ENCODE peak calls at places on chromosome 21, in four cellular contexts. D, H, P and R are unnamed samples.

GRCh38 chr21:33205476-33205875 is 24.3 kb upstream of the IFNAR2 start:
- DNase-seq in D (no peak), H (no peak), P (no peak), R (no peak)

GRCh38 chr21:38824124-38824822 is 18.5 kb downstream of the ETS2 start:
- DNase-seq in H (no peak), D (no peak), P (no peak), R (peak; percentile 80)

GRCh38 chr21:36125513-36126121 is 9.3 kb upstream of the CBR3 start:
- DNase-seq in P (peak; percentile 74), H (peak; percentile 56), D (peak; percentile 71), R (peak; percentile 84)

GRCh38 chr21:30924171-30924680 is 42.8 kb upstream of the KRTAP11-1 start:
- DNase-seq in H (no peak), D (no peak), P (no peak), R (peak; percentile 1)

GRCh38 chr21:44329086-44329889 is 9.9 kb downstream of the CFAP410 start:
- DNase-seq in P (no peak), H (no peak), D (no peak), R (no peak)

GRCh38 chr21:17542371-17542992 is 29.6 kb downstream of the CXADR start:
- DNase-seq in P (peak; percentile 22), D (no peak), H (no peak), R (peak; percentile 51)

GRCh38 chr21:39809936-39810335 is 57.3 kb upstream of the PCP4 start:
- DNase-seq in H (no peak), P (no peak), D (no peak), R (no peak)

GRCh38 chr21:14527690-14528652 is 18.1 kb downstream of the SAMSN1 start:
- DNase-seq in D (no peak), H (no peak), P (no peak), R (no peak)

GRCh38 chr21:31142600-31142999 is 104.3 kb upstream of the KRTAP19-8 start:
- DNase-seq in D (no peak), P (no peak), H (no peak), R (no peak)

GRCh38 chr21:38807481-38807880 is 1.8 kb downstream of the ETS2 start:
- DNase-seq in P (no peak), H (no peak), D (peak; percentile 47), R (peak; percentile 55)

GRCh38 chr21:37367758-37368535 is 1.4 kb downstream of the DYRK1A start:
- DNase-seq in H (peak; percentile 47), D (peak; percentile 47), P (peak; percentile 46), R (peak; percentile 49)

GRCh38 chr21:32735524-32735923 is 7.7 kb upstream of the SYNJ1 start:
- DNase-seq in D (no peak), P (no peak), H (no peak), R (no peak)

GRCh38 chr21:44901391-44902074 is 19.2 kb downstream of the ITGB2 start:
- DNase-seq in P (no peak), D (no peak), H (no peak), R (no peak)

GRCh38 chr21:32712641-32713040 is 15.2 kb downstream of the SYNJ1 start:
- DNase-seq in P (no peak), H (no peak), D (no peak), R (no peak)

GRCh38 chr21:43295016-43295958 is 126.5 kb downstream of the CRYAA start:
- DNase-seq in P (no peak), D (no peak), H (no peak), R (no peak)

GRCh38 chr21:45078877-45079281 is 4.5 kb downstream of the ADARB1 start:
- DNase-seq in H (no peak), D (peak; percentile 82), P (peak; percentile 93), R (peak; percentile 90)

GRCh38 chr21:32538147-32538792 is 47.1 kb downstream of the TCP10L start:
- DNase-seq in D (no peak), H (no peak), P (no peak), R (peak; percentile 34)

GRCh38 chr21:45409466-45410150 is 4.6 kb downstream of the COL18A1 start:
- DNase-seq in H (peak; percentile 68), D (no peak), P (no peak), R (no peak)

GRCh38 chr21:16250282-16250681 is 520.5 kb downstream of the USP25 start:
- DNase-seq in P (no peak), D (no peak), H (no peak), R (no peak)

GRCh38 chr21:44530903-44531605 is 8.9 kb downstream of the KRTAP10-1 start:
- DNase-seq in P (no peak), H (peak; percentile 6), D (no peak), R (no peak)

GRCh38 chr21:39688010-39688409 is 57.0 kb upstream of the IGSF5 start:
- DNase-seq in D (no peak), H (no peak), P (no peak), R (no peak)

GRCh38 chr21:26941436-26941835 is 25.5 kb downstream of the ADAMTS5 start:
- DNase-seq in H (no peak), D (no peak), P (no peak), R (peak; percentile 45)

GRCh38 chr21:15088483-15088882 is 23.7 kb upstream of the NRIP1 start:
- DNase-seq in H (no peak), P (no peak), D (no peak), R (no peak)

GRCh38 chr21:22355949-22356348 is 1357.7 kb downstream of the NCAM2 start:
- DNase-seq in P (no peak), H (no peak), D (no peak), R (no peak)

GRCh38 chr21:43657355-43658093 is 1.8 kb downstream of the HSF2BP start:
- DNase-seq in D (no peak), H (no peak), P (no peak), R (no peak)

GRCh38 chr21:31753949-31754348 is 22.0 kb upstream of the SCAF4 start:
- DNase-seq in P (no peak), D (no peak), H (no peak), R (no peak)

GRCh38 chr21:26351661-26352060 is 181.1 kb upstream of the APP start:
- DNase-seq in H (no peak), P (no peak), D (no peak), R (no peak)

GRCh38 chr21:15539376-15539775 is 190.4 kb upstream of the USP25 start:
- DNase-seq in H (no peak), P (no peak), D (no peak), R (peak; percentile 4)

GRCh38 chr21:18350216-18350615 is 53.4 kb downstream of the TMPRSS15 start:
- DNase-seq in D (peak; percentile 15), H (no peak), P (peak; percentile 7), R (peak; percentile 72)

GRCh38 chr21:43880111-43880985 is 15.3 kb downstream of the AGPAT3 start:
- DNase-seq in H (no peak), P (no peak), D (peak; percentile 17), R (no peak)

GRCh38 chr21:17270234-17270633 is 242.6 kb upstream of the CXADR start:
- DNase-seq in P (peak; percentile 73), H (peak; percentile 51), D (peak; percentile 73), R (peak; percentile 85)

GRCh38 chr21:44653123-44653522 is 1.3 kb downstream of the KRTAP12-4 start:
- DNase-seq in D (no peak), P (no peak), H (no peak), R (no peak)

GRCh38 chr21:25995283-25995682 is 175.3 kb downstream of the APP start:
- DNase-seq in P (no peak), H (no peak), D (no peak), R (no peak)

GRCh38 chr21:25582164-25582563 is 25.1 kb downstream of the MRPL39 start:
- DNase-seq in H (no peak), D (no peak), P (no peak), R (no peak)

GRCh38 chr21:41957991-41958766 is 4.4 kb upstream of the C2CD2 start:
- DNase-seq in D (peak; percentile 94), H (peak; percentile 75), P (peak; percentile 93), R (peak; percentile 96)
- TF ChIP-seq CTCF in D (peak; percentile 46), H (peak; percentile 23), P (peak; percentile 38), R (peak; percentile 60)

DNA sequence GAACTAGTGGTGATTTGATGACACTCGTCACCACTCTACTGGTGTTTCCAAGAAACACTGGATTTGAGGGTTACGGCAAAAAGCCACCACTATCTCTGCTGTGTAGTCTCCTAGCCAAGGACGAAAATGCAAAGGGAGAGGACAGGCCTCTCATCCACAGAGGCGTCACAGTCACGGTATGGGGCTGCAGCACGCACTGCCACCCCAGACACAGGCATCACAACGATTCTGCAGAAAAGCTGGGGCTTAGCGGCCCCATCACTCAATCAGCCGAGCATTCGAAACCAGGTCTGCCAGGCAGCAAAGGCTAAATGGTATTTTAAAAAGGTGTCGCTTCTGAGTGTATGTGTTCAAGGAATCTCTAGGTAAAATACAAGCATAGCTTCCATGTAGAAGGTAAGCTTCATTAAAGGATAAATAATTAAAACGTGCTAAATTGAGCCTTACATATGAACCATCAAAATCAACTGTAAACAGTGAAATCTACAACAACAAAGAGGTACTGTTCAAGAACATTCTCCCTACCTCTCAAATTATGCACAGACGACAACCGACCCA is 1.4 kb downstream of the RIPK4 start:
- DNase-seq in H (no peak), D (no peak), P (no peak), R (no peak)
- TF ChIP-seq CTCF in H (no peak), D (no peak), P (no peak), R (no peak)

DNA sequence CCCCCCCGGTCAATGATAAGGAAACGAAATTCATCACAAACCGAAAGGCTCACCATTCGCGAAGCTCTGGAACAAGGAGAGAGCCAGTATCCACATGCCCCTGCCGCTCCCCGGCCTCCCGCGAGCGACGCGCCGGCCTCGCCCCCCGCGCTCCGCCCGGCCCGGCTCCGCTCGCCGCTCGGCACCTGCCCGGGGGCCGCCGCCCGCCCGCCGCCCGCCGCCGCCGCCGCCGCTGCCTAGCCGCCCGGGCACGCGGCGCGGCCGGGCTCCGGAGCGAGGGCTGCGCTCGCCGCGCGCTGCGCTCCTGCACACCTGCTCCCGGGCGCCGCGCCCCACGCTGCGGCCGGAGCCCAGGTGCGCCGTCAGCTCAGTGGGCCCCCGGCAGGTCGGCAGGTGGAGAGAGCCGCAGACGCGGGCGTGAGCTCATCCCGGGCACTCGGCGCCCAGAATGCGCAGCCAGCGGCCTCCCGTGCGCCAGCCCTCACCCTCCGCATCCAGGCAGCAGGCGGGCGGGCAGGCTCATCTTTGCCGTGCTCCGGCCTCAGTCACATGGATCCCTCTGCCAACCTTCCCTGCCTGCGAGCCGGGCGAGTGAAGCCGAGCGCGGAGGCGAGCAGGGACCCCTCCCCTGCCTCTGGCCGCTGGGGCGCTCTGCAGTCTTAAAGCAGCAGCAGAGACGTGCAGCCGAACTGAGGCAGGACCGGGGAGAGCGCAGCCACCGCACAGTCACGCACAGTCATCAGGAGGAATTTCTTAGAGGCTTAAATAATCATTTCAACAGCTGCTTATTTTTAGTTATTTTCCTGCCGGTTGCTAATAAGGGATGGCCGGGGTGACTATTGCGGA is at the start of gene DSCAM:
- DNase-seq in P (no peak), H (no peak), D (no peak), R (no peak)
- TF ChIP-seq CTCF in P (no peak), H (no peak), D (no peak), R (no peak)

GRCh38 chr21:35051287-35051818 is 2.3 kb upstream of the RUNX1 start:
- DNase-seq in H (peak; percentile 82), D (peak; percentile 92), P (peak; percentile 92), R (peak; percentile 76)
- TF ChIP-seq CTCF in H (no peak), D (peak; percentile 70), P (peak; percentile 67), R (peak; percentile 69)

GRCh38 chr21:46661627-46662366 is 26.3 kb downstream of the PRMT2 start:
- DNase-seq in P (no peak), H (no peak), D (no peak), R (no peak)
- TF ChIP-seq CTCF in P (no peak), H (no peak), D (no peak), R (no peak)

GRCh38 chr21:28521932-28522826 is 470.5 kb downstream of the LTN1 start:
- DNase-seq in P (peak; percentile 69), H (no peak), D (peak; percentile 88), R (peak; percentile 84)
- TF ChIP-seq CTCF in P (peak; percentile 61), H (no peak), D (peak; percentile 70), R (peak; percentile 85)